ENCODE peak calls at places on chromosomes 2 and 18, in five cellular contexts. B is RPMI8226; N is AG10803; I is stimulated activated CD8-positive, alpha-beta memory T cell treated with anti-CD3 and anti-CD28 coated beads, Interleukin-7, amount 100 ng/mL, for 1 hour; U is mammary epithelial cell. L is an unnamed sample.

GRCh38 chr2:119255760-119256573 is 32.3 kb downstream of the STEAP3 start:
- DNase-seq in B (no peak), N (peak), I (no peak), U (peak), L (no peak)

GRCh38 chr18:70030728-70031127 is 83.1 kb upstream of the CD226 start:
- DNase-seq in B (no peak), N (no peak), I (no peak), U (no peak), L (no peak)

GRCh38 chr18:23324056-23324811 is 128.9 kb upstream of the RIOK3 start:
- DNase-seq in B (no peak), N (no peak), I (no peak), U (no peak), L (no peak)

GRCh38 chr2:101479328-101479727 is 4.4 kb upstream of the RFX8 start:
- DNase-seq in B (no peak), N (peak), I (no peak), U (no peak), L (no peak)

GRCh38 chr2:191927319-191927867 is 80.5 kb upstream of the CAVIN2 start:
- DNase-seq in B (peak), N (peak), I (no peak), U (peak), L (no peak)

GRCh38 chr18:34122724-34123334 is 101.9 kb downstream of the NOL4 start:
- DNase-seq in B (peak), N (peak), I (no peak), U (peak), L (no peak)

GRCh38 chr18:22493940-22494339 is 76.2 kb upstream of the CTAGE1 start:
- DNase-seq in B (no peak), N (peak), I (no peak), U (no peak), L (no peak)

GRCh38 chr2:109437325-109438090 is 176.3 kb downstream of the SEPTIN10 start:
- DNase-seq in B (no peak), N (no peak), I (no peak), U (no peak), L (no peak)

GRCh38 chr2:74747411-74748080 is 86.4 kb upstream of the HK2 start:
- DNase-seq in B (no peak), N (peak), I (no peak), U (peak), L (no peak)

GRCh38 chr2:235807347-235807746 is 313.5 kb downstream of the AGAP1 start:
- DNase-seq in B (no peak), N (no peak), I (no peak), U (no peak), L (no peak)

GRCh38 chr2:239464166-239465016 is 63.6 kb upstream of the HDAC4 start:
- DNase-seq in B (no peak), N (no peak), I (no peak), U (no peak), L (peak)

GRCh38 chr2:163205696-163206267 is 367.2 kb upstream of the KCNH7 start:
- DNase-seq in B (no peak), N (no peak), I (no peak), U (no peak), L (no peak)

GRCh38 chr2:130347220-130347925 is 4.7 kb downstream of the IMP4 start:
- DNase-seq in B (no peak), N (no peak), I (no peak), U (no peak), L (no peak)

GRCh38 chr18:68177807-68178702 is 536.9 kb downstream of the TMX3 start:
- DNase-seq in B (peak), N (peak), I (no peak), U (peak), L (no peak)

GRCh38 chr2:151869296-151869695 is 41.1 kb upstream of the ARL5A start:
- DNase-seq in B (no peak), N (no peak), I (no peak), U (no peak), L (no peak)

GRCh38 chr18:29123706-29124530 is 947.0 kb upstream of the CDH2 start:
- DNase-seq in B (no peak), N (no peak), I (no peak), U (peak), L (no peak)

GRCh38 chr18:44637210-44638051 is 43.3 kb upstream of the SETBP1 start:
- DNase-seq in B (no peak), N (peak), I (no peak), U (peak), L (no peak)

GRCh38 chr2:135164431-135164830 is 112.3 kb downstream of the RAB3GAP1 start:
- DNase-seq in B (no peak), N (peak), I (no peak), U (peak), L (no peak)

GRCh38 chr2:166573393-166573792 is 79.3 kb upstream of the SCN7A start:
- DNase-seq in B (no peak), N (peak), I (no peak), U (no peak), L (no peak)

GRCh38 chr18:3652380-3653262 is 202.6 kb downstream of the TGIF1 start:
- DNase-seq in B (no peak), N (peak), I (no peak), U (peak), L (peak)

GRCh38 chr2:227450196-227450851 is 21.6 kb upstream of the AGFG1 start:
- DNase-seq in B (no peak), N (no peak), I (no peak), U (no peak), L (no peak)

GRCh38 chr2:216634317-216635148 is 1.3 kb downstream of the IGFBP2 start:
- DNase-seq in B (no peak), N (no peak), I (no peak), U (no peak), L (no peak)

GRCh38 chr2:129698593-129698992 is 280.9 kb upstream of the RAB6C start:
- DNase-seq in B (no peak), N (no peak), I (no peak), U (no peak), L (no peak)

GRCh38 chr2:237441605-237442004 is 27.6 kb upstream of the COL6A3 start:
- DNase-seq in B (no peak), N (peak), I (no peak), U (no peak), L (no peak)

GRCh38 chr2:166333809-166334208 is 41.9 kb downstream of the SCN9A start:
- DNase-seq in B (no peak), N (peak), I (no peak), U (peak), L (no peak)

GRCh38 chr18:23103449-23103848 is 31.8 kb upstream of the CABLES1 start:
- DNase-seq in B (no peak), N (no peak), I (no peak), U (no peak), L (no peak)

GRCh38 chr2:234588054-234588430 is 91.2 kb upstream of the ARL4C start:
- DNase-seq in B (no peak), N (no peak), I (no peak), U (no peak), L (no peak)

GRCh38 chr2:135963841-135964240 is 21.6 kb downstream of the DARS1 start:
- DNase-seq in B (no peak), N (no peak), I (no peak), U (no peak), L (no peak)

GRCh38 chr2:117977696-117978095 is 36.2 kb downstream of the CCDC93 start:
- DNase-seq in B (no peak), N (no peak), I (no peak), U (no peak), L (no peak)